ENCODE peak calls at places on chromosomes 2 and 18, in five cellular contexts. L is stimulated activated CD8-positive, alpha-beta memory T cell treated with anti-CD3 and anti-CD28 coated beads, Interleukin-2, amount 100 ng/mL, for 48 hours; V is nucleus accumbens; F is dorsolateral prefrontal cortex; O is Calu3. J is an unnamed sample.

GRCh38 chr18:31516432-31516831 is 18.5 kb downstream of the DSG2 start:
- DNase-seq in V (no peak), L (no peak), F (no peak), O (no peak), J (no peak)

GRCh38 chr2:224263571-224264043 is 138.3 kb downstream of the FAM124B start:
- DNase-seq in V (no peak), F (no peak), L (no peak), O (no peak), J (no peak)

GRCh38 chr2:141923657-141924056 is 207.2 kb downstream of the LRP1B start:
- DNase-seq in V (no peak), O (no peak), F (no peak), L (no peak), J (no peak)

GRCh38 chr2:217857624-217858506 is 144.9 kb downstream of the TNS1 start:
- DNase-seq in F (no peak), O (no peak), V (no peak), L (no peak), J (no peak)

GRCh38 chr18:25805323-25805722 is 285.1 kb downstream of the SS18 start:
- DNase-seq in F (no peak), O (no peak), L (no peak), V (no peak), J (no peak)

GRCh38 chr2:68030529-68030928 is 32.3 kb downstream of the C1D start:
- DNase-seq in O (no peak), L (no peak), F (no peak), V (no peak), J (no peak)

GRCh38 chr18:340044-340443 is 72.2 kb upstream of the THOC1 start:
- DNase-seq in F (no peak), V (no peak), L (no peak), O (no peak), J (no peak)

GRCh38 chr2:149226790-149227189 is 103.6 kb upstream of the LYPD6 start:
- DNase-seq in O (no peak), V (no peak), F (no peak), L (no peak), J (no peak)

GRCh38 chr2:169761251-169761969 is 27.8 kb downstream of the KLHL23 start:
- DNase-seq in L (no peak), F (no peak), V (no peak), O (no peak), J (no peak)

GRCh38 chr2:80304522-80304878 is at the start of gene LRRTM1:
- DNase-seq in V (peak), O (no peak), L (no peak), F (peak), J (no peak)

GRCh38 chr2:113847144-113847543 is 42.7 kb upstream of the ACTR3 start:
- DNase-seq in L (no peak), F (no peak), V (no peak), O (no peak), J (no peak)

GRCh38 chr2:48045613-48046012 is 139.3 kb upstream of the FBXO11 start:
- DNase-seq in V (no peak), O (no peak), F (no peak), L (no peak), J (no peak)

GRCh38 chr2:151518802-151519201 is 109.1 kb downstream of the RIF1 start:
- DNase-seq in V (no peak), O (no peak), F (no peak), L (no peak), J (no peak)

GRCh38 chr2:2935445-2936149 is 442.0 kb downstream of the EIPR1 start:
- DNase-seq in V (no peak), F (no peak), O (no peak), L (no peak), J (no peak)

J was measured in effector memory CD4-positive, alpha-beta T cell.